ENCODE peak calls at places on chromosomes 1 and 21, in four cellular contexts. V is left ventricle myocardium inferior, Z is keratinocyte, A is cardiac muscle cell. D is an unnamed sample. For H3K4me1, the result is how much of the 10 kb centered on the place peaks cover.

GRCh38 chr1:90946630-90947029 is 75.2 kb downstream of the ZNF644 start:
- DNase-seq in V (no peak), Z (no peak), A (no peak), D (no peak)

GRCh38 chr1:77040817-77041216 is 173.5 kb downstream of the ST6GALNAC5 start:
- DNase-seq in V (no peak), Z (no peak), A (no peak), D (no peak)

GRCh38 chr1:10507111-10507879 is 32.5 kb downstream of the PEX14 start:
- DNase-seq in V (peak), Z (no peak), A (peak), D (no peak)

GRCh38 chr1:172640146-172640545 is 18.8 kb upstream of the FASLG start:
- DNase-seq in V (no peak), Z (no peak), A (no peak), D (no peak)

GRCh38 chr1:111015222-111015621 is 51.5 kb upstream of the LRIF1 start:
- DNase-seq in V (no peak), Z (no peak), A (no peak), D (no peak)

GRCh38 chr1:28648493-28649238 is at the start of gene RNU11:
- DNase-seq in V (peak), Z (peak), A (peak), D (peak)

GRCh38 chr1:13826591-13826990 is 126.6 kb downstream of the PRDM2 start:
- DNase-seq in V (no peak), Z (no peak), A (no peak), D (no peak)

GRCh38 chr1:234533034-234533571 is 54.1 kb upstream of the TARBP1 start:
- DNase-seq in V (peak), Z (peak), A (no peak), D (no peak)

GRCh38 chr21:44548381-44548780 is 2.9 kb downstream of the KRTAP10-2 start:
- DNase-seq in V (no peak), Z (no peak), A (no peak), D (no peak)

GRCh38 chr1:151131832-151132675 is 14.4 kb downstream of the SEMA6C start:
- DNase-seq in V (no peak), Z (no peak), A (no peak), D (no peak)

GRCh38 chr1:87674791-87675190 is 346.1 kb downstream of the LMO4 start:
- DNase-seq in V (no peak), Z (no peak), A (no peak), D (no peak)

GRCh38 chr1:194013561-194013960 is 827.1 kb upstream of the B3GALT2 start:
- DNase-seq in V (no peak), Z (no peak), A (no peak), D (no peak)

GRCh38 chr1:66090863-66091457 is 298.3 kb downstream of the PDE4B start:
- DNase-seq in V (no peak), Z (no peak), A (no peak), D (no peak)

GRCh38 chr1:227770812-227771211 is 35.6 kb downstream of the SNAP47 start:
- DNase-seq in V (no peak), Z (no peak), A (no peak), D (no peak)

GRCh38 chr1:87959236-87959635 is 630.6 kb downstream of the LMO4 start:
- DNase-seq in V (no peak), Z (no peak), A (peak), D (no peak)

GRCh38 chr1:119373465-119373864 is 4.9 kb downstream of the HAO2 start:
- DNase-seq in V (no peak), Z (no peak), A (no peak), D (no peak)

GRCh38 chr21:43810505-43811261 is 21.3 kb downstream of the RRP1 start:
- DNase-seq in V (peak), Z (no peak), A (peak), D (no peak)

GRCh38 chr1:193706763-193707162 is 520.4 kb upstream of the B3GALT2 start:
- DNase-seq in V (no peak), Z (no peak), A (no peak), D (no peak)

GRCh38 chr1:199551967-199552565 is 475.4 kb upstream of the NR5A2 start:
- DNase-seq in V (no peak), Z (no peak), A (peak), D (no peak)

GRCh38 chr1:80534606-80535360 is 1266.0 kb upstream of the ADGRL2 start:
- DNase-seq in V (no peak), Z (no peak), A (no peak), D (no peak)

GRCh38 chr21:33451634-33452071 is 28.1 kb downstream of the TMEM50B start:
- DNase-seq in V (no peak), Z (no peak), A (no peak), D (no peak)

GRCh38 chr1:108034396-108034795 is 69.4 kb upstream of the VAV3 start:
- DNase-seq in V (no peak), Z (no peak), A (no peak), D (no peak)

GRCh38 chr1:159921251-159921650 is 4.1 kb downstream of the TAGLN2 start:
- DNase-seq in V (no peak), Z (no peak), A (no peak), D (no peak)

GRCh38 chr1:169042377-169042776 is 64.1 kb upstream of the ATP1B1 start:
- DNase-seq in V (no peak), Z (no peak), A (no peak), D (no peak)

GRCh38 chr1:242568666-242569065 is 44.2 kb upstream of the PLD5 start:
- DNase-seq in V (no peak), Z (no peak), A (no peak), D (no peak)

GRCh38 chr21:45892156-45892919 is 89.2 kb upstream of the COL6A1 start:
- DNase-seq in V (peak), Z (no peak), A (no peak), D (no peak)

GRCh38 chr1:66383168-66383567 is 150.8 kb upstream of the SGIP1 start:
- DNase-seq in V (no peak), Z (no peak), A (no peak), D (no peak)

GRCh38 chr1:43197343-43198127 is 25.4 kb downstream of the CFAP57 start:
- DNase-seq in V (no peak), Z (no peak), A (no peak), D (no peak)

GRCh38 chr1:204089044-204089751 is 16.3 kb downstream of the SOX13 start:
- DNase-seq in V (no peak), Z (peak), A (no peak), D (no peak)
- H3K4me1 ChIP-seq in V (half or more), Z (under half), A (under half), D (half or more)

GRCh38 chr1:26998319-26999300 is 5.1 kb downstream of the TRNP1 start:
- DNase-seq in V (no peak), Z (no peak), A (no peak), D (no peak)
- H3K4me1 ChIP-seq in V (half or more), Z (half or more), A (under half), D (half or more)

DNA sequence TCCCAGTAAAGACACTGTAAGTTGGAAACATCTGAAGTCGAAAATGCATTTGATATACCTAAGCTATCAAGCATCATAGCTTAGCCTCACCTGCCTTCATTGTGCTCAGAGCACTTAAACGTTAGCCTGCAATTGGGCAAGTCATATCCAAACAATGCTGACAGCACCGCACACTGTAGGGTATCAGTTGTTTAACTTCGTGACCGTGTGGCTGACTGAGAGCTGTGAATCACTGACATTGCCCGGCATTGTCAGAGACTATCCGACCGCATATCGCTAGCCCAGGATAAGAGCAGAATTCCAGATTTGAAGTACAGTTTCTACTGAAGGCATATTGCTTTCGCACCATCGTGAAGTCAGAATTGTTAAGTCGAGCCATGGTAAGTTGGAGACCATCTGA is 41.5 kb downstream of the GALNT2 start:
- DNase-seq in V (no peak), Z (no peak), A (no peak), D (no peak)
- H3K4me1 ChIP-seq in V (half or more), Z (under half), A (half or more), D (under half)

DNA sequence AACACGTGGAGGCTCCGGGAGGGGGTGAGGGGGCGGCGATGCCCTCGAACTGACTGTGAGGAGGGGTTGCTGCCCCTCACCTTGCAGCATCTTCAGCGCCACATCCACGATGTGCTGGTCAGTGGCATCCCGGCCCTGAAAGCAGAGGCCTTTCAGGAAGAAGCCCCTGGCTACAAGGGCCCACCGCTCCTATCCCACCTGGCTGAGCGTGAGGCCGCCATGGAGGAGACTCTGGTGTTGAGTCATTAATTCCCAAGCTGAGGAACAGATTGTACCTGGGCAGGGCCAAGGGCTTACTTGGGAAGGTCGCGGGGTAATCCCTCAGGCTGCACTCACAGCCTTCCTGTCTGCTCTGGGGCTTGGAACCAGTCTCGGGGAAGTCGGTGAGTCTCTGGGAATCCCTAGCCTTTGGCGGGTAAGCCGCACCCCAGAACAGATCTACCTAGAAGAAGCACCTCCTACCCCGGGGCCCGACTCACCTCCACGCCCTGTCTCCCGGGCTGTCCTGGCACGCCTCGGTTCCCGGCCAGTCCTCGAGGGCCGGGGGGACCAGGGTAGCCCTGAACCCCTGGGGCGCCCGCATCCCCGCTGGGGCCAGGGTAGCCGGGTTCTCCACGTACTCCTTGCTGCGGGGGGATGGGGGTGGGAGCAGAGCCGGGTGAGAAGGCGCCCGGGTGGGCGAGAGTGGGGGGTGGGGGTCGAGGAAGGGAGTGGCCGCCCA is 13.9 kb downstream of the COL9A2 start:
- DNase-seq in V (no peak), Z (peak), A (no peak), D (no peak)
- H3K4me1 ChIP-seq in V (under half), Z (under half), A (under half), D (under half)

GRCh38 chr1:201377611-201378092 is at the start of gene TNNT2:
- DNase-seq in V (peak), Z (no peak), A (peak), D (no peak)
- H3K4me1 ChIP-seq in V (under half), Z (under half), A (half or more), D (under half)

GRCh38 chr1:12342261-12343003 is 112.6 kb downstream of the VPS13D start:
- DNase-seq in V (no peak), Z (no peak), A (peak), D (no peak)
- H3K4me1 ChIP-seq in V (half or more), Z (under half), A (under half), D (under half)

DNA sequence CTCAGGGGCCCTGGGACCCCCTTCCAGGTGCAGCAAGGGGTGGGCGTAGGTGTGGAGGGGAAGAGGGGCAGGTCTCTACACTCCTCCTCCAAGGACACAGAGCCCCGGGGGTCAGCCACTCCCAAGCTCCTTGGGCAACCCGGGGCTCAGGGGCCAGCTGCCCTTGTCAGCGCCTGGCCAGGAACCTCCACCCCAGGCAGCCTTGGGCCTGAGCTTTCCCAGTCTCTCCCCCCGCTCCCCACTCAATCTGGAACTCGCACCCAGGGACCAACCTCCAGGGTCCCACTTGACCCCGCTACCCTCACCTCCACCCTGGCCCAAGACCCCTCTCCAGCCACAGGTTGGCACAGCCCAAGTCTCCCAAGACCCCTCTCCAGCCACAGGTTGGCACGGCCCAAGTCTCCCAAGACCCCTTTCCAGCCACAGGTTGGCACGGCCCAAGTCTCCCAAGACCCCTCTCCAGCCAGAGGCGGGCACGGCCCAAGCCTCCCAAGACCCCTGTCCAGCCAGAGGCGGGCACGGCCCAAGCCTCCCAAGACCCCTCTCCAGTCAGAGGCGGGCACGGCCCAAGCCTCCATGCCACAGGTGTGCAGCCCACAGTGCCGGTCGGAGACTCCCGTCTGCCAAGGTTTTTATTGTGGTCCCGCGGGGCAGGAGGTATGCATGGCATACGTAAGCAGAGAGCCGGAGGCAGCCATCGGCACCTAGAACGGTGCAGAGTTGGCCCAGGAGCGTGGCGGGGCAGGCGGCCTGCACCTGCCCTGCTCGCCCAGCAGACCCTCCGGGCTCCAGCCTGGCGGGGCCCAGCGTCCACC is 3.0 kb downstream of the TNFRSF4 start:
- DNase-seq in V (peak), Z (no peak), A (no peak), D (no peak)
- H3K4me1 ChIP-seq in V (half or more), Z (under half), A (under half), D (under half)

DNA sequence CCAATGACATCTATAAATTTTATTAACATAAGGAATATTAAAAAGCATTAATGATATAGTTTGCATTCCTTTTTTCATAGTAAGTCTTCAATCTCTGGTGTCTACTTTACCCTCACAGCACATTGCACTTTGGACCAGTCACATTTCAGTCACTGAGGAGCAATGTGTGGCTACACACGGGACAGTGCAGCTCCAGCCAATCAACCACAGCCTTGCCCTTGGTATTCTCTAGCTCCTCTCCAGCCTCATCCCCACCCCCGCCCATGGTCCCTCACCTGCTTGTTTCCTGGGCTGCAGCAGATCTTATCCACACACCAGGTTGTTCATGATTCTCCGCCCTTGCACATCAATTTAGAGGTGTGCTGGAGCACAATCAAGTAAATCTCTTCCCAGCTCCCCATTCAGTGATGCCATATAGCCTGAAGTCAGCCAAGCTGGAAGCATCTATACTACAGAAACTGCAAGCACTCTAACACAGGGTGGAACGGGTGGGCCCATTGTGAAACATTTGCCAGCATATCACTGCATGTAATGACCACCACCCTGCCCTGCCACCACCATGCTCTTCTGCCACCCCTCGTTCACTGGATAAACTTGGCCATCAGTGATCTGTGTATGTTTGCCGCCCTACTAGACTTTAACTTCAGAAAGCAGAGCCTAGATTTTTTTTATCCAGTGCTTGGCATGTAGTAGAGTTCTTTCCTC is 93.0 kb upstream of the SLC44A3 start:
- DNase-seq in V (no peak), Z (no peak), A (no peak), D (no peak)
- H3K4me1 ChIP-seq in V (under half), Z (half or more), A (under half), D (under half)